ENCODE peak calls at places on chromosome 7, in nine cellular contexts. K, O, M, N, X, L, A, T and Y are unnamed samples.

GRCh38 chr7:112708236-112708635 is 82.0 kb downstream of the TMEM168 start:
- DNase-seq in K (no peak), O (no peak), M (peak; percentile 47), N (no peak), X (no peak), L (no peak), A (no peak), T (no peak), Y (no peak)

GRCh38 chr7:4136501-4137110 is 545.5 kb upstream of the FOXK1 start:
- DNase-seq in K (no peak), O (no peak), M (no peak), N (no peak), X (peak; percentile 8), L (no peak), A (no peak), T (no peak), Y (no peak)

GRCh38 chr7:98511175-98511574 is 105.9 kb upstream of the NPTX2 start:
- DNase-seq in K (no peak), O (no peak), M (no peak), N (no peak), X (no peak), L (no peak), A (no peak), T (no peak), Y (no peak)

GRCh38 chr7:47988496-47989386 is 9.3 kb upstream of the HUS1 start:
- DNase-seq in K (no peak), O (peak; percentile 20), M (no peak), N (no peak), X (peak; percentile 16), L (no peak), A (peak; percentile 46), T (no peak), Y (peak; percentile 42)

GRCh38 chr7:20624666-20625385 is 9.4 kb downstream of the ABCB5 start:
- DNase-seq in K (no peak), O (no peak), M (no peak), N (no peak), X (no peak), L (no peak), A (no peak), T (no peak), Y (peak; percentile 14)

GRCh38 chr7:2084331-2084730 is 148.4 kb downstream of the MAD1L1 start:
- DNase-seq in K (no peak), O (no peak), M (no peak), N (no peak), X (no peak), L (no peak), A (no peak), T (no peak), Y (no peak)

GRCh38 chr7:2861509-2861908 is 17.4 kb upstream of the GNA12 start:
- DNase-seq in K (no peak), O (no peak), M (no peak), N (no peak), X (no peak), L (no peak), A (no peak), T (no peak), Y (no peak)

GRCh38 chr7:77266162-77266807 is 66.7 kb upstream of the FGL2 start:
- DNase-seq in K (no peak), O (no peak), M (no peak), N (no peak), X (no peak), L (no peak), A (no peak), T (no peak), Y (no peak)

GRCh38 chr7:144063710-144064109 is 5.9 kb upstream of the OR2A25 start:
- DNase-seq in K (no peak), O (no peak), M (peak; percentile 14), N (no peak), X (no peak), L (no peak), A (no peak), T (no peak), Y (no peak)

GRCh38 chr7:19401461-19401860 is 256.2 kb upstream of the FERD3L start:
- DNase-seq in K (no peak), O (no peak), M (no peak), N (no peak), X (no peak), L (no peak), A (peak; percentile 37), T (no peak), Y (no peak)

GRCh38 chr7:38932509-38933168 is 23.6 kb upstream of the VPS41 start:
- DNase-seq in K (peak; percentile 48), O (peak; percentile 76), M (peak; percentile 82), N (peak; percentile 68), X (peak; percentile 51), L (peak; percentile 38), A (peak; percentile 55), T (peak; percentile 10), Y (peak; percentile 91)

GRCh38 chr7:1914743-1915142 is 244.7 kb downstream of the ELFN1 start:
- DNase-seq in K (no peak), O (no peak), M (no peak), N (no peak), X (no peak), L (no peak), A (no peak), T (no peak), Y (no peak)

DNA sequence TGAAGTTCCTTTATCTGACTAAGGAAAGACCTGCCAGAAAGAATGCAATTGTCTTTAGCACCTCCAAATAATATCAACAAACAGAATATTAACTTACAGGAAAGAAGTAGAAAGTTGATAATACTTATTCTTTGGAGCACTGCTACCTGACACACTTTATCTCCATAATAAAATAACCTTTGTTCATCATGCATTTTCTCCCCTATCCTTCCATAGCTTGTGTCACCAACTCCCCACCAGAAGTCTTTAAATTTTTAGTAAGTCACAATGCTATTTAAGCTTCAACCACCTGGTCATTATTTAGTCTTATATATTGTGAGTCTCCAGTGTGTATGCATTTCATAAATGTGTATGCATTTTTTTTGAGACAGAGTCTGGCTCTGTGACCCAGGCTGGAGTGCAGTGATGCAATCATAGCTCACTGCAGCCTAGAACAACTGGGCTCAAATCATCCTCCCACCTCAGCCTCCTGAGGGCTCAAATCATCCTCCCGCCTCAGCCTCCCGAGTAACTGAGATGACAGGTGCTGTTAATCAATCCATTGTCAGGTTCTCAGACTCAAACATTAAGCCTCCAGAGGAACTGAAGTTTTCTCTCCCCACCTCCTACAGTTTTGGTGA is 7.3 kb upstream of the CYP3A43 start:
- DNase-seq in K (no peak), O (no peak), M (no peak), N (no peak), X (no peak), L (no peak), A (no peak), T (no peak), Y (no peak)
- TF ChIP-seq CTCF in K (no peak), O (no peak), M (no peak), N (no peak), X (no peak), L (no peak), A (no peak), T (no peak), Y (no peak)

GRCh38 chr7:106050743-106051110 is 61.4 kb downstream of the SYPL1 start:
- DNase-seq in K (peak; percentile 65), O (no peak), M (no peak), N (no peak), X (peak; percentile 26), L (no peak), A (peak; percentile 84), T (no peak), Y (no peak)

GRCh38 chr7:106047818-106048490 is 64.2 kb downstream of the SYPL1 start:
- DNase-seq in K (no peak), O (no peak), M (no peak), N (no peak), X (no peak), L (no peak), A (no peak), T (no peak), Y (no peak)

GRCh38 chr7:106048621-106049020 is 63.5 kb downstream of the SYPL1 start:
- DNase-seq in K (no peak), O (no peak), M (no peak), N (no peak), X (no peak), L (no peak), A (peak; percentile 59), T (no peak), Y (no peak)

GRCh38 chr7:106049139-106049725 is 62.9 kb downstream of the SYPL1 start:
- DNase-seq in K (no peak), O (no peak), M (no peak), N (no peak), X (no peak), L (no peak), A (no peak), T (no peak), Y (no peak)

GRCh38 chr7:106050002-106050742 is 61.9 kb downstream of the SYPL1 start:
- DNase-seq in K (peak; percentile 79), O (peak; percentile 49), M (peak; percentile 16), N (no peak), X (no peak), L (no peak), A (peak; percentile 80), T (no peak), Y (no peak)
- TF ChIP-seq CTCF in K (peak; percentile 26), O (no peak), M (peak; percentile 23), N (no peak), X (peak; percentile 9), L (no peak), A (peak; percentile 17), T (peak; percentile 28), Y (no peak)

DNA sequence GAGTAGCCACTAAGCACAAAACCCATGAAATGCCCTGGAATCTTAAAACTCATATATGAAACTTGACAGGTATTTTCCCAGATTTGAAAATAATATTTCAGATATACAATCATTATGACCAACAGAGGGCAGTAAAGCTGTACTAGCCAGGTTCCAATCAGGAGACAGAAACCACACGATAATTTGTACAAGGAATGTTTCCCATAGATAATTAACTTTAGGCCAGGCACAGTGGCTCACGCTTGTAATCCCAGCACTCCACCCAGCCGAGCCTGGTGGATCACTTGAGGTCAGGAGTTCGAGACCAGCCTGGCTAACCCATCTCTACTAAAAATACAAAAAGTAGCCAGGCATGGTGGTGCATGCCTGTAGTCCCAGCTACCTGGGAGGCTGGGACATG is 31.0 kb upstream of the NUB1 start:
- DNase-seq in K (peak; percentile 40), O (no peak), M (no peak), N (no peak), X (no peak), L (no peak), A (peak; percentile 57), T (no peak), Y (peak; percentile 23)
- TF ChIP-seq CTCF in K (peak; percentile 49), O (peak; percentile 41), M (peak; percentile 34), N (no peak), X (peak; percentile 44), L (peak; percentile 22), A (peak; percentile 33), T (peak; percentile 28), Y (no peak)

DNA sequence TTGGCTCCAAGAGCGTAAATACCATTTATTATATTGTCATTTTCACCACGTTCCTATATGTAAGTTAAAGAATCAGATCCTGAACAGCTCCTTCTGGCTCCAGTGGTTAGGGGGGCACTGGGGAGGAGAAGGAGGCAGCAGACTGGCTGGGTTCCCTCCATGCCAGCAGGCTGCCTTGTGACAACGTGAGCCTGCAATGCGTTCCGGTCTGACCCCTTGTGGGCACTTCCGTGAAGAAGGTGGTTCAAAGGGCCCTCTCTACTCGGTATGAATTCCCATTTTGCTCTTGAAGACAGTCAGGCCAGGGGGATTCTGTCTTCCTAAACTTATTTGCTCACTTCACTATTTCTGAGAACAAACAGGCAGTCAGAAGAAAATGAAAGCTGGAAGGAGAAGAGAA is 253.4 kb downstream of the BMPER start:
- DNase-seq in K (no peak), O (no peak), M (peak; percentile 28), N (no peak), X (no peak), L (no peak), A (no peak), T (no peak), Y (no peak)
- TF ChIP-seq CTCF in K (no peak), O (no peak), M (peak; percentile 32), N (no peak), X (peak; percentile 14), L (no peak), A (no peak), T (no peak), Y (peak; percentile 19)